ENCODE peak calls at places on chromosomes 5 and 9, in ten cellular contexts. K is body of pancreas, C is A549, X is neural progenitor cell, S is HCT116, W is thyroid gland, R is tibial artery, Q is endodermal cell, V is adrenal gland, E is cardiac muscle cell. J is an unnamed sample. For H3K4me1, the result is how much of the 10 kb centered on the place peaks cover.

GRCh38 chr5:153496835-153497234 is 6.4 kb downstream of the GRIA1 start:
- DNase-seq in K (no peak), C (peak), X (peak), S (peak), W (no peak), R (no peak), Q (peak), V (peak), E (peak), J (no peak)

GRCh38 chr5:56206126-56206525 is 27.0 kb downstream of the ANKRD55 start:
- DNase-seq in K (no peak), C (no peak), X (no peak), S (no peak), W (no peak), R (no peak), Q (no peak), V (no peak), E (peak), J (no peak)

GRCh38 chr9:34169125-34169524 is 9.7 kb upstream of the UBAP1 start:
- DNase-seq in K (no peak), C (no peak), X (no peak), S (no peak), W (no peak), R (no peak), Q (no peak), V (no peak), E (no peak), J (no peak)

GRCh38 chr5:30768061-30768460 is 425.4 kb upstream of the CDH6 start:
- DNase-seq in K (no peak), C (no peak), X (no peak), S (no peak), W (no peak), R (no peak), Q (no peak), V (no peak), E (no peak), J (no peak)

GRCh38 chr9:136857166-136857565 is 5.0 kb downstream of the MAMDC4 start:
- DNase-seq in K (peak), C (no peak), X (no peak), S (no peak), W (no peak), R (no peak), Q (no peak), V (peak), E (no peak), J (no peak)

GRCh38 chr9:82894961-82895902 is 167.7 kb downstream of the RASEF start:
- DNase-seq in K (no peak), C (no peak), X (no peak), S (no peak), W (no peak), R (no peak), Q (no peak), V (no peak), E (no peak), J (no peak)

GRCh38 chr9:33111621-33112020 is 35.1 kb upstream of the SMU1 start:
- DNase-seq in K (no peak), C (no peak), X (no peak), S (no peak), W (no peak), R (no peak), Q (peak), V (peak), E (no peak), J (no peak)

GRCh38 chr5:54363669-54364068 is 53.3 kb upstream of the ARL15 start:
- DNase-seq in K (no peak), C (no peak), X (no peak), S (no peak), W (no peak), R (no peak), Q (no peak), V (no peak), E (no peak), J (no peak)

GRCh38 chr9:18666987-18667772 is 193.2 kb downstream of the ADAMTSL1 start:
- DNase-seq in K (no peak), C (no peak), X (no peak), S (no peak), W (no peak), R (no peak), Q (no peak), V (no peak), E (peak), J (no peak)

GRCh38 chr9:38059233-38059936 is 9.6 kb downstream of the SHB start:
- DNase-seq in K (no peak), C (no peak), X (no peak), S (no peak), W (no peak), R (no peak), Q (peak), V (no peak), E (no peak), J (no peak)

GRCh38 chr5:76710991-76711390 is 4.9 kb upstream of the F2R start:
- DNase-seq in K (no peak), C (no peak), X (no peak), S (no peak), W (no peak), R (no peak), Q (no peak), V (no peak), E (peak), J (no peak)

GRCh38 chr5:34571380-34572041 is 84.6 kb upstream of the RAI14 start:
- DNase-seq in K (no peak), C (no peak), X (no peak), S (no peak), W (no peak), R (no peak), Q (no peak), V (no peak), E (peak), J (no peak)

GRCh38 chr9:34446468-34446891 is 11.9 kb downstream of the FAM219A start:
- DNase-seq in K (no peak), C (no peak), X (no peak), S (no peak), W (no peak), R (no peak), Q (no peak), V (no peak), E (peak), J (no peak)

GRCh38 chr5:39013938-39014337 is 60.3 kb downstream of the RICTOR start:
- DNase-seq in K (no peak), C (no peak), X (no peak), S (no peak), W (no peak), R (no peak), Q (no peak), V (no peak), E (no peak), J (no peak)

GRCh38 chr9:78811562-78812276 is 514.8 kb downstream of the PSAT1 start:
- DNase-seq in K (no peak), C (no peak), X (peak), S (no peak), W (no peak), R (no peak), Q (no peak), V (no peak), E (peak), J (no peak)

GRCh38 chr5:15365040-15365439 is 134.9 kb upstream of the FBXL7 start:
- DNase-seq in K (no peak), C (no peak), X (no peak), S (no peak), W (no peak), R (no peak), Q (no peak), V (no peak), E (peak), J (no peak)

GRCh38 chr5:150001660-150002493 is 1.3 kb downstream of the HMGXB3 start:
- DNase-seq in K (peak), C (peak), X (peak), S (peak), W (peak), R (peak), Q (peak), V (peak), E (peak), J (peak)

GRCh38 chr5:8561854-8562253 is 692.9 kb downstream of the MTRR start:
- DNase-seq in K (no peak), C (no peak), X (no peak), S (no peak), W (no peak), R (no peak), Q (no peak), V (no peak), E (no peak), J (no peak)

GRCh38 chr9:96858670-96859069 is 4.4 kb upstream of the ZNF782 start:
- DNase-seq in K (no peak), C (no peak), X (no peak), S (no peak), W (peak), R (no peak), Q (no peak), V (no peak), E (no peak), J (no peak)

GRCh38 chr5:135319458-135319857 is 79.6 kb downstream of the MACROH2A1 start:
- DNase-seq in K (no peak), C (no peak), X (no peak), S (no peak), W (no peak), R (no peak), Q (peak), V (peak), E (no peak), J (no peak)

GRCh38 chr5:137342764-137343163 is 156.4 kb downstream of the SPOCK1 start:
- DNase-seq in K (no peak), C (no peak), X (no peak), S (no peak), W (no peak), R (no peak), Q (no peak), V (no peak), E (no peak), J (no peak)

GRCh38 chr9:76431601-76432000 is 27.4 kb upstream of the GCNT1 start:
- DNase-seq in K (no peak), C (no peak), X (peak), S (no peak), W (no peak), R (no peak), Q (peak), V (no peak), E (no peak), J (no peak)

GRCh38 chr5:134458234-134458633 is 46.6 kb upstream of the CDKN2AIPNL start:
- DNase-seq in K (peak), C (no peak), X (no peak), S (no peak), W (peak), R (peak), Q (no peak), V (no peak), E (peak), J (no peak)

GRCh38 chr5:173592050-173592669 is 24.3 kb downstream of the BOD1 start:
- DNase-seq in K (no peak), C (peak), X (no peak), S (peak), W (no peak), R (no peak), Q (peak), V (no peak), E (peak), J (no peak)

GRCh38 chr9:35518212-35518917 is 28.5 kb downstream of the RUSC2 start:
- DNase-seq in K (peak), C (peak), X (peak), S (peak), W (peak), R (no peak), Q (peak), V (peak), E (peak), J (peak)

GRCh38 chr9:130172858-130173461 is 756 bp downstream of the NCS1 start:
- DNase-seq in K (peak), C (no peak), X (peak), S (no peak), W (peak), R (no peak), Q (peak), V (no peak), E (peak), J (no peak)

GRCh38 chr9:33372900-33373299 is 29.5 kb downstream of the AQP7 start:
- DNase-seq in K (no peak), C (no peak), X (no peak), S (no peak), W (peak), R (no peak), Q (no peak), V (no peak), E (no peak), J (no peak)

GRCh38 chr5:178307266-178308045 is 74.9 kb upstream of the PHYKPL start:
- DNase-seq in K (no peak), C (no peak), X (no peak), S (no peak), W (peak), R (peak), Q (peak), V (no peak), E (no peak), J (no peak)

GRCh38 chr9:129990269-129991005 is 52.6 kb downstream of the FNBP1 start:
- DNase-seq in K (no peak), C (no peak), X (no peak), S (no peak), W (no peak), R (no peak), Q (no peak), V (no peak), E (no peak), J (no peak)

DNA sequence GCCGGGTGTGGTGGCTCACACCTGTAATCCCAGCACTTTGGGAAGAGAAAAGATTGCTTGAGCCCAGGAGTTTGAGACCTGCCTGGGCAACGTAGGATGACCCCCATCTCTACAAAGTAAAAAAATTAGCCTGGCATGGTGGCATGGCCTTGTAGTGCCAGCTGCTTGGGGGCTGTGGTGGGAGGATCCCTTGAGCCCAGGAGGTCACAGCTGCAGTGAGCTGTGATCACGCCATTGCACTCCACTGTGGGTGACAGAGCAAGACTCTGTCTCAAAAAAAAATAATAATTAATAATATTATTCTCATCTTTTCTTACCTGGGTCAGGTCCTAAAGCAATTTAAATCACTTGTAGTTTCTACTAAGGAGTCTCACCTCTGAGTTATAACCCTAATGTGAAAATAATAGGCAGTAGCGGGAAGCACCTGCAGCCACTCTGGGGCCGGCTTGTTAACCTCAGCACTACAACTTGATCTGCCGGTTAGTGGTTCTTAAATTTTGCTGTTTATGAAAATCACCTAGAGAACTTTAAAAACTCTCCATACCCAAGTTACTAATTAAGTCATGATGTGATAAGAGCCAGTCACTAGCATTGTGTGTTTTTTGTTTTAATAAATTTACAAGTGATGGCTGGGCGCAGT is 29.4 kb upstream of the PCAT7 start:
- DNase-seq in K (no peak), C (no peak), X (no peak), S (no peak), W (no peak), R (no peak), Q (no peak), V (no peak), E (no peak), J (no peak)
- TF ChIP-seq CTCF in K (no peak), C (no peak), X (no peak), S (no peak), W (no peak), R (no peak), Q (no peak), V (no peak), E (no peak), J (no peak)

GRCh38 chr5:25444697-25445096 is 799.9 kb upstream of the CDH10 start:
- DNase-seq in K (no peak), C (no peak), X (no peak), S (no peak), W (no peak), R (no peak), Q (no peak), V (no peak), E (no peak), J (no peak)
- H3K4me1 ChIP-seq in K (under half), C (under half), X (half or more), S (under half), W (under half), R (under half), Q (under half), V (under half), E (under half), J (under half)

GRCh38 chr9:121732383-121732782 is 80.9 kb downstream of the DAB2IP start:
- DNase-seq in K (no peak), C (no peak), X (no peak), S (no peak), W (no peak), R (no peak), Q (no peak), V (no peak), E (no peak), J (no peak)
- H3K27ac ChIP-seq in K (no peak), C (no peak), X (no peak), S (no peak), W (no peak), R (peak), Q (no peak), V (no peak), E (no peak), J (peak)

GRCh38 chr9:99013550-99013949 is 69.8 kb downstream of the COL15A1 start:
- DNase-seq in K (no peak), C (no peak), X (no peak), S (no peak), W (no peak), R (no peak), Q (no peak), V (no peak), E (no peak), J (no peak)

GRCh38 chr9:99015890-99016289 is 72.2 kb downstream of the COL15A1 start:
- DNase-seq in K (no peak), C (no peak), X (no peak), S (no peak), W (no peak), R (no peak), Q (no peak), V (no peak), E (no peak), J (no peak)

GRCh38 chr9:99015448-99015847 is 71.7 kb downstream of the COL15A1 start:
- DNase-seq in K (no peak), C (no peak), X (no peak), S (no peak), W (no peak), R (no peak), Q (no peak), V (no peak), E (no peak), J (no peak)

GRCh38 chr9:99011161-99011709 is 67.5 kb downstream of the COL15A1 start:
- DNase-seq in K (no peak), C (peak), X (peak), S (no peak), W (no peak), R (no peak), Q (no peak), V (no peak), E (peak), J (no peak)

DNA sequence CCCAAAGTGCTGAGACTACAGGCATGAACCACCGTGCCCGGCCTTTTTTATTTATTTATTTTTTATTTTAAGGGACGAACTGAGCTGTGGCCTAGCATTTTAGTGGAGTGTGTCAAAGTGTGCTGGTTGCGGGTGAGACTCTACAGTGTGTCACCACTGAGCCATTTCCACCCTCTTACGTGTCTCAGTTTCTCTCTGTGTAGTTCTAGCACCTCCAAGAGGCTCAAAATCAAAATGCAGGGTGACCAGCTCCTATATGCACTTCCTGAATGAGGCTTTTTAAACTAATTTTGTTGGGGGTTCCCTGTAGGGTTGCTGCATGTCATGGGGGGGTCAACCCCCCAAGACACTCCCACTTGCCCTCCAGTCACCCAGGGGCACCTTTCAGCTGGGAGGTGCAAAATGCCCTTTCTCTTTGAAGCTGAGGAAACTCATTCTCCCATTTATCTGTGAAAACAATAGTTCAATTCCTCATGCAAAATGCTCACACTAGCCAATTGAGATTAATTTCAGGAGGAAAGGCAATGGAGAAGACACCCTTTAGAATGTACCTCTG is 69.3 kb downstream of the COL15A1 start:
- DNase-seq in K (peak), C (no peak), X (no peak), S (no peak), W (no peak), R (no peak), Q (peak), V (no peak), E (no peak), J (no peak)
- TF ChIP-seq CTCF in K (peak), C (no peak), X (no peak), S (no peak), W (peak), R (peak), Q (peak), V (peak), E (no peak), J (no peak)

DNA sequence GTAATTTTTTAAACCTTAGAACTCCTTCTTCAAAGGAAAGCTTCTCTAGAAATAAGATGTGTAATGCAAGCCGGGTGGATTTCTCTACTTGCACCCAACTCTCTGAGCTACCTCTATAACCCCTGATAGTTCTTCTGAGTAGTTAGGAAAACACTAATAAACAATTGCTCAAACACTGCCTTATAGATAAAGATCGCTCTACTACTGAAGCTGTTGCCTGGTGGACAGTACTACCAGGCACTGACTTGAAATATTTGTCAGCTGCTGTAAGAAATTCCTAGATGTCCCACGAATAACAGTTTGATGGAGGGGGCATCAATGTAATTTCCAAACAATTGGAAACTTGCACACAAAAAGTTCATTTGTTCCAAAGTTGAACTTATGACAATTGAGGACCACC is 42.0 kb downstream of the NR3C1 start:
- DNase-seq in K (no peak), C (no peak), X (no peak), S (no peak), W (no peak), R (no peak), Q (no peak), V (no peak), E (no peak), J (no peak)
- H3K4me1 ChIP-seq in K (under half), C (half or more), X (under half), S (under half), W (under half), R (under half), Q (under half), V (under half), E (under half), J (under half)

DNA sequence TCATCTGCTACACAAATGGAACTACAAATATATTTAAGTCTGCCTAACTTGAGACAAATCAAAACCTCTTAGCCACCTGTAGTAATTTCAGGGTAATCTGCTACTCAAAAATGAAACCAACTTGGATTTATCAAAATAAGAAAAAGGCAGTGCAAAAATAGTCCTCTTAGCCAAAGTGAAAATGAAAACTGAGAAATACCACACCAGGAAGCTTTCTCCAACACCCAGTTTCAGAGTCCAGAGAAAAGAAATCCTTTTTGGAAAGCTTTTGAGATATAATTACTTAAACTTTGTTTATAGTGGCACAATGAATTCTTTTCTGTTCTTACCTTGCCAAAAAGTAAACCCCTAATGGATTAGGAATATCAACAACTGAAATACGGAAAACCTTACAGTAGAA is 990.4 kb downstream of the EFNA5 start:
- DNase-seq in K (no peak), C (no peak), X (no peak), S (no peak), W (no peak), R (no peak), Q (no peak), V (no peak), E (no peak), J (no peak)
- H3K27ac ChIP-seq in K (no peak), C (no peak), X (no peak), S (no peak), W (no peak), R (no peak), Q (no peak), V (no peak), E (no peak), J (no peak)